ENCODE peak calls at places on chromosomes 5 and 9, in six cellular contexts. E is amniotic epithelial cell, L is AG20443, B is kidney tubule cell, X is suprapubic skin, A is AG04450. S is an unnamed sample.
A peak's percentile ranks its signal among the peaks of the same experiment; 100 is the strongest.

GRCh38 chr5:35046754-35047153 is 995 bp downstream of the AGXT2 start:
- DNase-seq in L (peak; percentile 89), E (peak; percentile 97), A (peak; percentile 88), B (peak; percentile 86), X (no peak), S (no peak)

GRCh38 chr5:133457956-133458355 is 154.4 kb downstream of the FSTL4 start:
- DNase-seq in B (no peak), A (no peak), L (no peak), X (no peak), E (peak; percentile 74), S (no peak)

GRCh38 chr5:177540438-177540837 is 13.9 kb downstream of the FAM193B start:
- DNase-seq in E (peak; percentile 36), X (no peak), L (no peak), B (no peak), A (no peak), S (no peak)

GRCh38 chr9:36154213-36154952 is 14.8 kb upstream of the CCIN start:
- DNase-seq in A (no peak), L (peak; percentile 57), X (peak; percentile 80), B (peak; percentile 81), E (peak; percentile 90), S (no peak)

GRCh38 chr9:133726401-133727276 is 11.5 kb downstream of the SARDH start:
- DNase-seq in A (no peak), L (peak; percentile 73), E (peak; percentile 44), B (peak; percentile 53), X (peak; percentile 48), S (peak; percentile 79)

GRCh38 chr5:123036391-123037103 is at the start of gene PPIC:
- DNase-seq in A (no peak), X (peak; percentile 87), E (peak; percentile 68), B (peak; percentile 90), L (peak; percentile 99), S (peak; percentile 49)

GRCh38 chr9:70573308-70573707 is 158.9 kb upstream of the KLF9 start:
- DNase-seq in B (no peak), L (no peak), X (no peak), A (no peak), E (no peak), S (no peak)

GRCh38 chr9:13580760-13581159 is 301.3 kb upstream of the MPDZ start:
- DNase-seq in X (no peak), A (no peak), L (no peak), E (no peak), B (no peak), S (no peak)

GRCh38 chr5:11563822-11564221 is 340.4 kb downstream of the CTNND2 start:
- DNase-seq in B (no peak), X (no peak), A (no peak), L (no peak), E (no peak), S (no peak)